ENCODE peak calls at places on chromosomes 11 and 22, in ten cellular contexts. Z is tibial artery, O is thoracic aorta, K is transverse colon, G is psoas muscle, X is upper lobe of right lung, Y is hepatocyte, I is epithelial cell of esophagus, E is lung, D is LNCaP clone FGC. B is an unnamed sample.
A peak's percentile ranks its signal among the peaks of the same experiment; 100 is the strongest.

GRCh38 chr22:42960146-42960509 is 54.8 kb downstream of the PACSIN2 start:
- DNase-seq in Z (no peak), O (no peak), K (no peak), G (no peak), X (no peak), Y (no peak), I (no peak), E (no peak), D (no peak), B (no peak)

GRCh38 chr11:798093-798713 is at the start of gene SLC25A22:
- DNase-seq in Z (no peak), O (no peak), K (peak; percentile 83), G (peak; percentile 83), X (peak; percentile 92), Y (peak; percentile 94), I (peak; percentile 87), E (peak; percentile 79), D (no peak), B (peak; percentile 67)

GRCh38 chr11:20075627-20076026 is 84.6 kb downstream of the DBX1 start:
- DNase-seq in Z (no peak), O (no peak), K (no peak), G (no peak), X (no peak), Y (no peak), I (no peak), E (no peak), D (no peak), B (no peak)

GRCh38 chr11:3002871-3003270 is 10.7 kb upstream of the NAP1L4 start:
- DNase-seq in Z (no peak), O (no peak), K (no peak), G (no peak), X (peak; percentile 50), Y (no peak), I (no peak), E (no peak), D (no peak), B (no peak)

GRCh38 chr11:19811391-19811790 is 98.8 kb downstream of the NAV2 start:
- DNase-seq in Z (no peak), O (no peak), K (no peak), G (no peak), X (no peak), Y (no peak), I (no peak), E (no peak), D (no peak), B (no peak)

GRCh38 chr22:48554893-48555552 is 1272.7 kb downstream of the BRD1 start:
- DNase-seq in Z (no peak), O (no peak), K (no peak), G (no peak), X (no peak), Y (peak; percentile 30), I (no peak), E (no peak), D (no peak), B (no peak)

GRCh38 chr11:24198458-24198857 is 298.4 kb upstream of the LUZP2 start:
- DNase-seq in Z (no peak), O (no peak), K (no peak), G (no peak), X (no peak), Y (peak; percentile 27), I (no peak), E (no peak), D (no peak), B (peak; percentile 1)

GRCh38 chr11:27248430-27249207 is 114.4 kb downstream of the CCDC34 start:
- DNase-seq in Z (no peak), O (no peak), K (no peak), G (no peak), X (no peak), Y (no peak), I (no peak), E (no peak), D (no peak), B (no peak)

GRCh38 chr11:35165416-35166368 is 26.7 kb downstream of the CD44 start:
- DNase-seq in Z (peak; percentile 62), O (no peak), K (peak; percentile 73), G (no peak), X (no peak), Y (no peak), I (peak; percentile 75), E (peak; percentile 37), D (no peak), B (peak; percentile 87)

GRCh38 chr11:27485930-27486773 is 13.6 kb upstream of the LGR4 start:
- DNase-seq in Z (no peak), O (no peak), K (no peak), G (no peak), X (no peak), Y (peak; percentile 67), I (peak; percentile 64), E (no peak), D (no peak), B (peak; percentile 67)

GRCh38 chr11:7028141-7028540 is 7.9 kb downstream of the NLRP14 start:
- DNase-seq in Z (no peak), O (no peak), K (no peak), G (no peak), X (no peak), Y (no peak), I (no peak), E (no peak), D (no peak), B (no peak)

GRCh38 chr11:102139081-102139498 is 28.8 kb downstream of the YAP1 start:
- DNase-seq in Z (no peak), O (peak; percentile 9), K (no peak), G (no peak), X (no peak), Y (peak; percentile 40), I (peak; percentile 81), E (no peak), D (no peak), B (peak; percentile 90)

GRCh38 chr11:113906038-113906437 is 1.4 kb downstream of the HTR3B start:
- DNase-seq in Z (no peak), O (no peak), K (peak; percentile 72), G (no peak), X (no peak), Y (peak; percentile 85), I (peak; percentile 63), E (no peak), D (peak; percentile 98), B (peak; percentile 43)

GRCh38 chr22:19862616-19863246 is 8.1 kb upstream of the GNB1L start:
- DNase-seq in Z (no peak), O (no peak), K (no peak), G (no peak), X (peak; percentile 21), Y (no peak), I (no peak), E (no peak), D (no peak), B (no peak)

GRCh38 chr22:26550498-26551033 is 38.3 kb upstream of the TFIP11 start:
- DNase-seq in Z (peak; percentile 52), O (no peak), K (no peak), G (no peak), X (peak; percentile 86), Y (no peak), I (no peak), E (peak; percentile 75), D (no peak), B (peak; percentile 92)

GRCh38 chr22:43002198-43002577 is 12.8 kb downstream of the PACSIN2 start:
- DNase-seq in Z (no peak), O (no peak), K (no peak), G (no peak), X (no peak), Y (no peak), I (peak; percentile 85), E (no peak), D (no peak), B (peak; percentile 86)

GRCh38 chr22:34236527-34236926 is 316.3 kb upstream of the LARGE1 start:
- DNase-seq in Z (no peak), O (no peak), K (no peak), G (peak; percentile 46), X (no peak), Y (no peak), I (peak; percentile 8), E (no peak), D (peak; percentile 81), B (no peak)

DNA sequence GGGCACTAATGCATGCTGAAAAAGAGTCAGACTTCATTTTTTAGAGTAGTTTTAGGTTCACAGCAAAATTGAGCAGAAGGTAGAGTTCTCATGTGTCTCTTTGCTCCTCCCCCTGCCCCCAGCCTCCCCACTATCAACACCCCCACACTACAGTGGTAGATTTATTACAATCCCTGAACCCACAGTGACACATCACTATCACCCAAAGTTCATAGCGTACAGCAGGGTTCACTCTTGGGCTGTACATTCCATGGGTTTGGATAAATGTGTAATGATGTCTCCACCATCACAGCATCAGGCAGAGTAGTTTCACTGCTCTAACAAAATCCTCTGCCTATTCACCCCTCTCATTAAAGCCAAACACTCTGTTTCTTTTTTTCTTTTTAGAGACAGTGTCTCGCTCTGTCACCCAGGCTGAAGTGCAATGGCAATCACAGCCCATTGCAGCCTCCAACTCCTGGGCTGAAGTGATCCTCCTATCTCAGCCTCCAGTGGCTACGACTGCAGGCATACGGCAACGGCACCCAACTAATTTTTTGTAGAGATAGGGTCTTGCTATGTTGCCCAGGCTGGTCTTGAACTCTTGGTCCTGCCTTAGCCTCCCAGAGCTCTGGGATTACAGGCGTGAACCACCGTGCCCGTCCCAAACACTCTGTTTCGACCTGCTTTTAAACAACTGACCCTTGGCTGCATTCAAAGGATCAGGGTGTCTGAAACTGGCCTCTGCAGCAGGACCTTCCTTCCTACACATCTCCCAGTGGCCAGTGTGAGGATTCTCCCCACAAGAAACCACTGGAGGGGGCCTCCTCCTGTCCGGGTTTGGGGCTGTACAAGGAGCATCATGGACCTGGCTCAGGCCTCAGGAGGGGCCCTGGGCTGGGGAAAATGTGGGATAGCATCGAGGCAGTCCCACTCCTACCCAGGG is 4.2 kb downstream of the BEST1 start:
- DNase-seq in Z (no peak), O (no peak), K (no peak), G (no peak), X (peak; percentile 73), Y (peak; percentile 44), I (no peak), E (no peak), D (no peak), B (peak; percentile 76)
- H3K4me3 ChIP-seq in Z (peak overlapping the region; percentile 50), O (peak overlapping the region; percentile 69), K (no peak overlapping the region), G (peak overlapping the region; percentile 63), X (peak overlapping the region; percentile 16), Y (no peak overlapping the region), I (no peak overlapping the region), E (no peak overlapping the region), D (no peak overlapping the region), B (no peak overlapping the region)

GRCh38 chr22:50267591-50268390 is 2.4 kb downstream of the MAPK11 start:
- DNase-seq in Z (no peak), O (no peak), K (peak; percentile 66), G (peak; percentile 78), X (peak; percentile 86), Y (peak; percentile 81), I (peak; percentile 80), E (peak; percentile 63), D (no peak), B (peak; percentile 27)
- TF ChIP-seq CTCF in Z (no peak), O (peak; percentile 28), K (no peak), G (peak; percentile 38), X (no peak), Y (peak; percentile 36), I (no peak), E (peak; percentile 7), D (peak; percentile 37), B (no peak)

GRCh38 chr11:64852804-64853520 is 8.5 kb upstream of the CDC42BPG start:
- DNase-seq in Z (no peak), O (no peak), K (no peak), G (no peak), X (no peak), Y (no peak), I (no peak), E (no peak), D (no peak), B (no peak)
- H3K4me3 ChIP-seq in Z (no peak overlapping the region), O (no peak overlapping the region), K (no peak overlapping the region), G (peak overlapping the region; percentile 35), X (no peak overlapping the region), Y (no peak overlapping the region), I (no peak overlapping the region), E (no peak overlapping the region), D (no peak overlapping the region), B (no peak overlapping the region)

GRCh38 chr11:66002648-66003225 is 434 bp downstream of the BANF1 start:
- DNase-seq in Z (peak; percentile 48), O (no peak), K (peak; percentile 68), G (peak; percentile 82), X (no peak), Y (no peak), I (peak; percentile 39), E (peak; percentile 60), D (peak; percentile 74), B (peak; percentile 51)
- TF ChIP-seq CTCF in Z (no peak), O (peak; percentile 17), K (peak; percentile 13), G (no peak), X (peak; percentile 12), Y (no peak), I (peak; percentile 29), E (no peak), D (peak; percentile 53), B (peak; percentile 5)

B was measured in fibroblast of mammary gland.